ENCODE peak calls at places on chromosomes 5 and 9, in six cellular contexts. A, T, Z, H, J and C are unnamed samples.
A peak's percentile ranks its signal among the peaks of the same experiment; 100 is the strongest.

GRCh38 chr9:131677445-131678180 is 62.3 kb downstream of the RAPGEF1 start:
- DNase-seq in T (no peak), A (no peak), J (no peak), H (peak; percentile 48), Z (peak; percentile 71), C (no peak)

GRCh38 chr9:135835131-135835530 is 72.2 kb downstream of the CAMSAP1 start:
- DNase-seq in Z (no peak), H (no peak), J (no peak), T (no peak), A (no peak), C (no peak)

GRCh38 chr5:147898875-147899401 is 7.4 kb downstream of the C5orf46 start:
- DNase-seq in T (no peak), J (no peak), H (no peak), Z (no peak), A (no peak), C (no peak)

GRCh38 chr9:99264070-99264469 is 42.0 kb downstream of the SEC61B start:
- DNase-seq in A (no peak), Z (no peak), H (no peak), T (no peak), J (no peak), C (no peak)

GRCh38 chr5:168721966-168722365 is 142.8 kb upstream of the PANK3 start:
- DNase-seq in Z (no peak), T (no peak), J (no peak), H (no peak), A (no peak), C (no peak)

GRCh38 chr5:105836263-105836662 is 1834.5 kb downstream of the EFNA5 start:
- DNase-seq in A (no peak), H (peak; percentile 13), J (no peak), T (no peak), Z (peak; percentile 47), C (no peak)

GRCh38 chr5:58455066-58455465 is 4.8 kb downstream of the PLK2 start:
- DNase-seq in A (no peak), H (no peak), J (no peak), T (no peak), Z (peak; percentile 43), C (no peak)

GRCh38 chr5:177554474-177555111 is at the start of gene FAM193B:
- DNase-seq in H (peak; percentile 72), J (peak; percentile 96), Z (peak; percentile 92), A (peak; percentile 95), T (peak; percentile 82), C (peak; percentile 69)

GRCh38 chr9:752201-752600 is 89.3 kb upstream of the DMRT1 start:
- DNase-seq in J (peak; percentile 41), T (no peak), Z (peak; percentile 92), A (peak; percentile 71), H (peak; percentile 82), C (no peak)

GRCh38 chr9:122087406-122088200 is 5.5 kb downstream of the TTLL11 start:
- DNase-seq in Z (no peak), A (peak; percentile 85), J (no peak), H (peak; percentile 37), T (no peak), C (no peak)

GRCh38 chr5:110757118-110757729 is 18.4 kb downstream of the SLC25A46 start:
- DNase-seq in J (peak; percentile 63), A (no peak), Z (peak; percentile 71), H (no peak), T (no peak), C (peak; percentile 17)

GRCh38 chr5:171495122-171495700 is 75.8 kb downstream of the FGF18 start:
- DNase-seq in A (no peak), J (no peak), H (no peak), Z (peak; percentile 32), T (no peak), C (no peak)

GRCh38 chr9:129701549-129701948 is 36.1 kb downstream of the PRRX2 start:
- DNase-seq in H (no peak), A (no peak), J (no peak), Z (no peak), T (no peak), C (no peak)

GRCh38 chr9:81584099-81584498 is 105.2 kb downstream of the TLE1 start:
- DNase-seq in Z (no peak), J (no peak), H (no peak), T (no peak), A (no peak), C (no peak)

GRCh38 chr9:109269839-109270238 is 51.0 kb downstream of the EPB41L4B start:
- DNase-seq in T (no peak), A (no peak), H (no peak), J (no peak), Z (no peak), C (no peak)

GRCh38 chr9:3809724-3810123 is 283.9 kb upstream of the RFX3 start:
- DNase-seq in J (no peak), A (no peak), Z (no peak), H (no peak), T (no peak), C (no peak)

GRCh38 chr5:124480022-124480421 is 266.4 kb downstream of the ZNF608 start:
- DNase-seq in T (no peak), J (no peak), Z (no peak), A (no peak), H (no peak), C (no peak)

GRCh38 chr5:124477577-124477976 is 268.9 kb downstream of the ZNF608 start:
- DNase-seq in A (no peak), H (no peak), J (no peak), T (no peak), Z (no peak), C (peak; percentile 44)

GRCh38 chr5:124477002-124477546 is 269.4 kb downstream of the ZNF608 start:
- DNase-seq in T (no peak), J (no peak), Z (no peak), H (no peak), A (no peak), C (no peak)

GRCh38 chr5:124478139-124478737 is 268.2 kb downstream of the ZNF608 start:
- DNase-seq in J (peak; percentile 19), H (no peak), T (no peak), Z (no peak), A (no peak), C (no peak)

DNA sequence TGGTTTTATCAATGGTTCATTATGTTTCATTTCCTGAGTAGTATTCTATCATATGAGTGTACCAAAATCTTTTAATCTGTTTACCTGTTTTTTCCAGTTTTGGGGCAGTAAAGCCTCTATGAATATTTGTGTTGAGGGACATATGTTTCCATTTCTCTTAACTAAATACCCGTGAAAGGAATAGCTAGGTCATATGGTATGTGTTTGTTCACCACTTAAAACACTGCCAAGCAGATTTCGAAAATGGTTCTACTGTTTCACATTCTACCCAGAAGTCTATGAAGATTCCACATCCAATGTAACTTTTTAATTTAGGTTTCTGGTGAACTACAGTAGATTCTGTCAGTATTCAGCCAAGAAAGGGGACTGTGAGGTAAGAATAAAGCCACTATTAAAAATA is 271.6 kb downstream of the ZNF608 start:
- DNase-seq in Z (peak; percentile 7), J (no peak), A (no peak), T (no peak), H (no peak), C (no peak)
- TF ChIP-seq CTCF in Z (no peak), J (no peak), A (no peak), T (no peak), H (no peak), C (no peak)

GRCh38 chr5:153489611-153490010 is 859 bp upstream of the GRIA1 start:
- DNase-seq in J (no peak), A (no peak), H (no peak), T (no peak), Z (no peak), C (no peak)

GRCh38 chr5:153491408-153491807 is 938 bp downstream of the GRIA1 start:
- DNase-seq in T (no peak), J (no peak), H (no peak), A (no peak), Z (no peak), C (no peak)

DNA sequence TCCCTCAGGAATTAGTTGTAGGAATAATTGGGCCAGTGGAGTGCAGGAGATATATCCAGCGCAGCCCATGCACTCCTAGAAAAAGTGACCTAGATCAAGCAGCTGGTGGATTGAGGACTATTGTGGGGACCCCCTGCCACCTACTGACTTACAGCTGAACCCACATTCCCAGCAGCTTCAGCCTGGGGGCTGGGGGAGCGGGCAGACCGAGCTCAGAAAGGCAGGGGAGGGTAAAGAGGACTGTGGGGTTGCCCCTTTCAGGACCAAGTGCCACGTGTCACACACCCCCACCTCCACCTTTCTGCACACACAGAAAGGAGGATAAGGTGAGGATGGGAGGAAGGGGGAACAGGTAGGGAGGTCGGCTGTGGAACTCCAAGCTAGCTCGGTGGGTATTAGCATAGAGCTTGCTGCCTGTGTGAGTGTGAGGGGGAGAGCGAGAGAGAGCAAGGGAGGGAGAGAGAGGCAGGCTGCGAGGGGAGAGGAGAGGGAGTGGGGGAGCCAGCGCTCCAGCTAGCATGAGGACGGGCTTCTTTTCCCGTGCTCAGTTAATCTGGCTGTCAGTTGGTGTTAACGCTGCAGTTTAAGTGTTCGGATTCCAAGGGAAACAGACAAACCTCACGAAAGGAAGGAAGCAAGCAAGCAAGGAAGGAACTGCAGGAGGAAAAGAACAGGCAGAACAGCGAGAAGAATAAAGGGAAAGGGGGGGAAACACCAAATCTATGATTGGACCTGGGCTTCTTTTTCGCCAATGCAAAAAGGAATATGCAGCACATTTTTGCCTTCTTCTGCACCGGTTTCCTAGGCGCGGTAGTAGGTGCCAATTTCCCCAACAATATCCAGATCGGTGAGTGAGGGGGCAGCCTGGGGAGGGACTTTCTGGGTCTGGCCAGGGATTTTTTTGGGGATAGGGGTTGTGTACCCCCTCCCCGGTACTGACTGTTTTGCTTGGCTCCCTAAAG is at the start of gene GRIA1:
- DNase-seq in A (no peak), Z (peak; percentile 3), T (no peak), H (no peak), J (peak; percentile 38), C (no peak)
- H3K4me3 ChIP-seq in A (peak within 1 kb of the TSS; percentile 41), Z (peak within 1 kb of the TSS; percentile 8), T (peak within 1 kb of the TSS; percentile 15), H (peak within 1 kb of the TSS; percentile 51), J (no peak within 1 kb of the TSS), C (no peak within 1 kb of the TSS)

GRCh38 chr5:140240987-140241706 is 61.8 kb downstream of the PFDN1 start:
- DNase-seq in Z (peak; percentile 94), A (peak; percentile 94), H (peak; percentile 71), J (peak; percentile 90), T (peak; percentile 69), C (peak; percentile 70)

GRCh38 chr5:140239939-140240700 is 62.8 kb downstream of the PFDN1 start:
- DNase-seq in H (no peak), A (peak; percentile 78), T (no peak), Z (peak; percentile 76), J (peak; percentile 75), C (no peak)

GRCh38 chr5:140242890-140243585 is 59.9 kb downstream of the PFDN1 start:
- DNase-seq in H (no peak), Z (no peak), J (no peak), T (no peak), A (no peak), C (no peak)

GRCh38 chr5:140243855-140244254 is 59.0 kb downstream of the PFDN1 start:
- DNase-seq in A (no peak), Z (no peak), J (no peak), T (no peak), H (no peak), C (no peak)

DNA sequence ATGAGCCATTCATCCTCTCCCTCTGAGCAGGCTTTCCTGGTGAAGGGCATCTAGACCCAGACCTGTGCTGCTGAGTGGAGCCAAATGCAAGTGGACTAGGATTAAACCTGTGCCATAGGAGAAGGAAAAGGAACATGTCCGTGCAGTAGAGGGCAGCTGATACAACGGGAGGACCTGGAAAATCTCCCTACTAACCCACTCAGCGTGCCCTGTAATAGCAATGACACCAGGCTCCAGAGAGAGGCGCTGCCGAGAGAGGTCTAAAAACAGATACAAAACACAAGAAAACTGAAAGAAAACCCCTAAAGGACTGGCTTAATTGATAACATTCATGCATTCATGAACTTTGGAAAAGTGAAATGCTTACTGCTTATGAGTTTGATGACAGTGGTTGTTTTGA is 60.8 kb downstream of the PFDN1 start:
- DNase-seq in A (no peak), Z (no peak), J (no peak), H (no peak), T (no peak), C (no peak)
- TF ChIP-seq CTCF in A (no peak), Z (peak; percentile 20), J (no peak), H (no peak), T (no peak), C (no peak)

GRCh38 chr5:139438707-139439012 is 665 bp downstream of the DNAJC18 start:
- DNase-seq in T (no peak), H (no peak), A (no peak), Z (no peak), J (no peak), C (no peak)
- H3K4me3 ChIP-seq in T (peak overlapping the region; percentile 54), H (peak overlapping the region; percentile 95), A (peak overlapping the region; percentile 81), Z (peak overlapping the region; percentile 93), J (peak overlapping the region; percentile 90), C (peak overlapping the region; percentile 80)